ENCODE peak calls at places on chromosomes 16 and 17, in five cellular contexts. One of them, this sample, is unnamed.
A peak's percentile ranks its signal among the peaks of the same experiment; 100 is the strongest.

GRCh38 chr17:14297161-14297851 is 3.6 kb upstream of the HS3ST3B1 start:
- DNase-seq in K562: no peak
- DNase-seq in A549: peak; percentile 29
- DNase-seq in endothelial cell of umbilical vein: peak; percentile 11
- DNase-seq in HepG2: peak; percentile 48
- DNase-seq in this sample: peak; percentile 87

GRCh38 chr16:19415918-19416317 is 1.8 kb upstream of the TMC5 start:
- DNase-seq in endothelial cell of umbilical vein: no peak
- DNase-seq in K562: no peak
- DNase-seq in A549: no peak
- DNase-seq in HepG2: no peak
- DNase-seq in this sample: no peak

GRCh38 chr16:82720414-82720813 is 93.6 kb downstream of the CDH13 start:
- DNase-seq in A549: no peak
- DNase-seq in K562: no peak
- DNase-seq in HepG2: no peak
- DNase-seq in endothelial cell of umbilical vein: no peak
- DNase-seq in this sample: no peak

GRCh38 chr17:45242015-45242414 is 19.9 kb downstream of the SPATA32 start:
- DNase-seq in HepG2: no peak
- DNase-seq in A549: no peak
- DNase-seq in K562: no peak
- DNase-seq in endothelial cell of umbilical vein: no peak
- DNase-seq in this sample: no peak

GRCh38 chr17:41308918-41309359 is at the start of gene KRTAP16-1:
- DNase-seq in A549: no peak
- DNase-seq in HepG2: no peak
- DNase-seq in K562: no peak
- DNase-seq in endothelial cell of umbilical vein: no peak
- DNase-seq in this sample: no peak

GRCh38 chr16:67277294-67277998 is 1.9 kb upstream of the PLEKHG4 start:
- DNase-seq in K562: peak; percentile 50
- DNase-seq in endothelial cell of umbilical vein: peak; percentile 87
- DNase-seq in A549: peak; percentile 77
- DNase-seq in HepG2: peak; percentile 35
- DNase-seq in this sample: no peak

GRCh38 chr17:67759355-67760171 is 41.8 kb downstream of the NOL11 start:
- DNase-seq in A549: no peak
- DNase-seq in K562: peak; percentile 34
- DNase-seq in HepG2: no peak
- DNase-seq in endothelial cell of umbilical vein: no peak
- DNase-seq in this sample: no peak

GRCh38 chr16:73319747-73320146 is 271.8 kb upstream of the ZFHX3 start:
- DNase-seq in A549: no peak
- DNase-seq in HepG2: no peak
- DNase-seq in K562: no peak
- DNase-seq in endothelial cell of umbilical vein: no peak
- DNase-seq in this sample: no peak

GRCh38 chr17:43372273-43372911 is 26.4 kb upstream of the ARL4D start:
- DNase-seq in endothelial cell of umbilical vein: no peak
- DNase-seq in A549: no peak
- DNase-seq in K562: no peak
- DNase-seq in HepG2: no peak
- DNase-seq in this sample: no peak

GRCh38 chr17:64340557-64340956 is 50.1 kb downstream of the PECAM1 start:
- DNase-seq in endothelial cell of umbilical vein: no peak
- DNase-seq in HepG2: no peak
- DNase-seq in K562: no peak
- DNase-seq in A549: no peak
- DNase-seq in this sample: no peak

GRCh38 chr17:75096082-75096625 is 8.4 kb downstream of the SLC16A5 start:
- DNase-seq in A549: peak; percentile 99
- DNase-seq in endothelial cell of umbilical vein: peak; percentile 88
- DNase-seq in HepG2: peak; percentile 91
- DNase-seq in K562: peak; percentile 92
- DNase-seq in this sample: no peak

GRCh38 chr16:29943846-29944669 is 17.8 kb upstream of the TMEM219 start:
- DNase-seq in K562: peak; percentile 62
- DNase-seq in endothelial cell of umbilical vein: peak; percentile 38
- DNase-seq in HepG2: peak; percentile 91
- DNase-seq in A549: peak; percentile 99
- DNase-seq in this sample: no peak

GRCh38 chr16:58110590-58111330 is 18.4 kb downstream of the CFAP20 start:
- DNase-seq in A549: no peak
- DNase-seq in K562: no peak
- DNase-seq in HepG2: no peak
- DNase-seq in endothelial cell of umbilical vein: no peak
- DNase-seq in this sample: no peak

GRCh38 chr17:42845556-42845917 is 1.2 kb downstream of the AOC2 start:
- DNase-seq in K562: no peak
- DNase-seq in HepG2: no peak
- DNase-seq in A549: no peak
- DNase-seq in endothelial cell of umbilical vein: no peak
- DNase-seq in this sample: no peak

GRCh38 chr16:66515543-66516171 is 34.3 kb downstream of the TK2 start:
- DNase-seq in A549: peak; percentile 81
- DNase-seq in K562: peak; percentile 37
- DNase-seq in endothelial cell of umbilical vein: peak; percentile 66
- DNase-seq in HepG2: no peak
- DNase-seq in this sample: peak; percentile 13

GRCh38 chr17:55086635-55087058 is 118.1 kb downstream of the STXBP4 start:
- DNase-seq in A549: peak; percentile 57
- DNase-seq in K562: peak; percentile 14
- DNase-seq in endothelial cell of umbilical vein: peak; percentile 91
- DNase-seq in HepG2: no peak
- DNase-seq in this sample: no peak

GRCh38 chr17:77841742-77842141 is 116.8 kb upstream of the TNRC6C start:
- DNase-seq in HepG2: no peak
- DNase-seq in A549: no peak
- DNase-seq in K562: no peak
- DNase-seq in endothelial cell of umbilical vein: no peak
- DNase-seq in this sample: no peak

GRCh38 chr16:51085271-51085670 is 65.8 kb downstream of the SALL1 start:
- DNase-seq in A549: no peak
- DNase-seq in K562: no peak
- DNase-seq in endothelial cell of umbilical vein: no peak
- DNase-seq in HepG2: no peak
- DNase-seq in this sample: no peak

GRCh38 chr16:27373312-27373711 is 28.7 kb upstream of the IL21R start:
- DNase-seq in A549: no peak
- DNase-seq in HepG2: no peak
- DNase-seq in K562: no peak
- DNase-seq in endothelial cell of umbilical vein: no peak
- DNase-seq in this sample: no peak

DNA sequence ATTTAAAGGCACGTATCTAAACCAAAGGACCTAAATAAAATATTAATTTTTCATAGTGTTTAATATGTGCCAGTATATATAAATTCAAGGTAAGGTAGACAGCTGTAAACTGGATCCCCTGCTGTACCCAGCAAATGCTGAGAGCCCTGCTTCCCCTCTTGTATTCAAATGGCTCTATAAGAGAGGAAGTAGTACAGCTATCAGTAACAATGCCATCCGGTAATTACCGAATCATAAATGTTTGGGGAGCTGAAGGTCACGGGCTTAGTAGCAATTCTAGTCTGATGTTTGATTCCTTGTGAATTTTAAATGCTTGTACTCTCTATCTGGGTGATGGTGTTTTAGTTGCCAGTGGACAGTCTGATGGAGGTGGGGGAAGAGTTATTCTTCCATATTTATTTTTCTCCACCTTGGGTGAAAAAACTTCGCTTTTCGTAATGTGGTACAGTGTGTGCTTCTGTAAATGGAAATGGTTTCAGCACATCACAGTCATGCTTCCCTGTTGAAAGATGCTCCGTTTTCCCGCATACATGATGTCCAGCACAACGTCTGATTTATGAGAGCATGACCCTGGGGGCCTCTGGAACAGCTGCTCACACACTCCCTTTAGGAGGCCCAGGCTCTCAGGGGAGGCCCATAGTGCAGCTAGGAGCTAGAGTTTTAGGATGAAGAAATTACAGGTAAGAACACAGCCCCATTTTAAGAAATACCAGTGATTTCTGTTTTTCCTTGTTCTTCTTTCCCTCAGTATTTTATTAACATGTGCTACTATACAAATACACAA is 423.9 kb downstream of the WWOX start:
- DNase-seq in K562: no peak
- DNase-seq in A549: no peak
- DNase-seq in HepG2: no peak
- DNase-seq in endothelial cell of umbilical vein: no peak
- DNase-seq in this sample: no peak
- TF ChIP-seq JUN in K562: no peak
- TF ChIP-seq JUN in A549: no peak
- TF ChIP-seq JUN in HepG2: no peak
- TF ChIP-seq JUN in endothelial cell of umbilical vein: no peak
- TF ChIP-seq JUN in this sample: no peak

GRCh38 chr16:68417711-68418301 is 30.5 kb downstream of the SMPD3 start:
- DNase-seq in K562: peak; percentile 25
- DNase-seq in A549: no peak
- DNase-seq in HepG2: no peak
- DNase-seq in endothelial cell of umbilical vein: peak; percentile 9
- DNase-seq in this sample: no peak
- TF ChIP-seq POLR2A in K562: no peak
- TF ChIP-seq POLR2A in A549: no peak
- TF ChIP-seq POLR2A in HepG2: no peak
- TF ChIP-seq POLR2A in endothelial cell of umbilical vein: no peak
- TF ChIP-seq POLR2A in this sample: no peak

GRCh38 chr17:79027925-79028491 is 4.0 kb downstream of the C1QTNF1 start:
- DNase-seq in HepG2: no peak
- DNase-seq in A549: no peak
- DNase-seq in endothelial cell of umbilical vein: no peak
- DNase-seq in K562: no peak
- DNase-seq in this sample: no peak
- TF ChIP-seq JUN in HepG2: no peak
- TF ChIP-seq JUN in A549: no peak
- TF ChIP-seq JUN in endothelial cell of umbilical vein: no peak
- TF ChIP-seq JUN in K562: no peak
- TF ChIP-seq JUN in this sample: no peak

GRCh38 chr17:31321481-31321880 is at the start of gene EVI2A:
- DNase-seq in endothelial cell of umbilical vein: peak; percentile 57
- DNase-seq in K562: peak; percentile 10
- DNase-seq in HepG2: no peak
- DNase-seq in A549: no peak
- DNase-seq in this sample: no peak
- TF ChIP-seq POLR2A in endothelial cell of umbilical vein: no peak
- TF ChIP-seq POLR2A in K562: no peak
- TF ChIP-seq POLR2A in HepG2: no peak
- TF ChIP-seq POLR2A in A549: no peak
- TF ChIP-seq POLR2A in this sample: no peak

GRCh38 chr17:15651583-15652110 is 32.1 kb upstream of the FBXW10B start:
- DNase-seq in HepG2: peak; percentile 48
- DNase-seq in A549: peak; percentile 99
- DNase-seq in K562: peak; percentile 78
- DNase-seq in endothelial cell of umbilical vein: peak; percentile 98
- DNase-seq in this sample: peak; percentile 43

GRCh38 chr17:15649861-15650391 is 30.4 kb upstream of the FBXW10B start:
- DNase-seq in HepG2: no peak
- DNase-seq in K562: no peak
- DNase-seq in A549: peak; percentile 55
- DNase-seq in endothelial cell of umbilical vein: peak; percentile 79
- DNase-seq in this sample: no peak

GRCh38 chr17:15652960-15653359 is 31.2 kb downstream of the TRIM16 start:
- DNase-seq in HepG2: no peak
- DNase-seq in endothelial cell of umbilical vein: no peak
- DNase-seq in K562: no peak
- DNase-seq in A549: no peak
- DNase-seq in this sample: no peak

GRCh38 chr17:15648384-15648783 is 28.9 kb upstream of the FBXW10B start:
- DNase-seq in A549: no peak
- DNase-seq in HepG2: no peak
- DNase-seq in endothelial cell of umbilical vein: no peak
- DNase-seq in K562: peak; percentile 6
- DNase-seq in this sample: no peak

GRCh38 chr17:15651001-15651582 is 31.6 kb upstream of the FBXW10B start:
- DNase-seq in endothelial cell of umbilical vein: no peak
- DNase-seq in HepG2: no peak
- DNase-seq in K562: no peak
- DNase-seq in A549: peak; percentile 59
- DNase-seq in this sample: no peak
- TF ChIP-seq JUN in endothelial cell of umbilical vein: no peak
- TF ChIP-seq JUN in HepG2: no peak
- TF ChIP-seq JUN in K562: no peak
- TF ChIP-seq JUN in A549: no peak
- TF ChIP-seq JUN in this sample: no peak

GRCh38 chr16:22189473-22190168 is 16.5 kb upstream of the EEF2K start:
- DNase-seq in A549: no peak
- DNase-seq in K562: no peak
- DNase-seq in HepG2: no peak
- DNase-seq in endothelial cell of umbilical vein: peak; percentile 76
- DNase-seq in this sample: no peak

GRCh38 chr16:22191089-22191965 is 14.8 kb upstream of the EEF2K start:
- DNase-seq in K562: peak; percentile 94
- DNase-seq in A549: peak; percentile 97
- DNase-seq in endothelial cell of umbilical vein: peak; percentile 97
- DNase-seq in HepG2: peak; percentile 99
- DNase-seq in this sample: peak; percentile 94

GRCh38 chr16:22191966-22192260 is 14.2 kb upstream of the EEF2K start:
- DNase-seq in K562: no peak
- DNase-seq in A549: no peak
- DNase-seq in HepG2: peak; percentile 70
- DNase-seq in endothelial cell of umbilical vein: no peak
- DNase-seq in this sample: no peak

GRCh38 chr16:22188595-22189442 is 17.3 kb upstream of the EEF2K start:
- DNase-seq in HepG2: peak; percentile 85
- DNase-seq in endothelial cell of umbilical vein: peak; percentile 89
- DNase-seq in A549: peak; percentile 92
- DNase-seq in K562: peak; percentile 61
- DNase-seq in this sample: no peak

DNA sequence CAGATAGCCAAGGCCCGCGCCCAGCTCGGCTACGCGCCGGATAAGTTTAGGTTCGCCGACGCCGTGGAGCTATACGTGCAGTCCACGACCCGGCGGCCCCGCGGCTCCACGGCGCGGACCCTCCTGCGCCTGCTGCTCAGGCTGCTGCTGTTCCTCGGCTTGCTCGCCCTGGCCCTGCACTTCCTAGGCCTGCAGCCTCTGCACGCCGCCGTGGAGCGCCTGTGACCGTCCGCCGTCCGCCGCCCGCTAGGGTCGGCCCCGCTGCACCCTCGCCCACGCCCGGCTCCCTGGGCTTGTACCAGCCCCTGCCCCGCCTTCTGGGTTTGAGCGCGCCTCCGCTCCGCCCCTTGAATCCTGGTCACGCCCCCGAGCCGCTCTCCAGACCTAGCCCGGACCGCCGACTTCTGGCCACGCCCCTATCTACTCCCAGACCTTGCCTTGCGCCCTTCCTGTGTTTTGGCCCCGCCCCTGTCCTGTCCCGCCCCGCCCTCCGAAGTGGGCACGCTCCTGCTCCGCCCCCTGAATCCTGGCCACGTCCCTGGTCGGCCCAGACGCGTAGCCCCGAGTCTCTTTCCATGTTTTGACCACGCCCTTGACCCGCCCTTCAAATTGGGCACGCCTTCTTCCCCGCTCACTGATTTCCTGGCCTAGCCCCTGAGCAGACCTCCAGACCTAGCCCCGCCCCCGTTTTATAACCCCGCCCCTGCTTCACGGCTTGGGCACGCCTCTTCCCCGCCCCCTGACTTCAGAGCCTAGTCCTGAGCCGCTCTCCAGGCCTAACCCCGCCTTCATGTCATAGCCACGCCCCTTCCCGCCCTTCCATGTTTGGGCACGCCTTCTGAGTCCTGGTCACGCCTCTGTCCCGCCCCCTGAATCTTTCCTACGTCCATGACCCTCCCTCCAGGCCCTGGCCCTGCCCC is 15.6 kb upstream of the EEF2K start:
- DNase-seq in A549: peak; percentile 100
- DNase-seq in endothelial cell of umbilical vein: peak; percentile 100
- DNase-seq in K562: peak; percentile 95
- DNase-seq in HepG2: peak; percentile 100
- DNase-seq in this sample: peak; percentile 99
- TF ChIP-seq POLR2A in A549: peak; percentile 28
- TF ChIP-seq POLR2A in endothelial cell of umbilical vein: peak; percentile 62
- TF ChIP-seq POLR2A in K562: no peak
- TF ChIP-seq POLR2A in HepG2: peak; percentile 75
- TF ChIP-seq POLR2A in this sample: no peak

This sample was measured in H1.